ENCODE peak calls at places on chromosomes 6 and 20, in eight cellular contexts. F is tibial nerve, V is pancreas, I is body of pancreas, J is uterus, P is A549, W is HCT116, U is ovary. B is an unnamed sample. For H3K4me1, the result is how much of the 10 kb centered on the place peaks cover.

GRCh38 chr20:37441023-37441422 is 80.0 kb upstream of the NNAT start:
- DNase-seq in V (no peak), F (no peak), I (no peak), J (no peak), P (no peak), U (no peak), W (no peak), B (no peak)

GRCh38 chr6:134323698-134324097 is 5.8 kb upstream of the SGK1 start:
- DNase-seq in J (no peak), I (no peak), F (no peak), W (no peak), V (no peak), P (no peak), U (no peak), B (no peak)

GRCh38 chr20:51678041-51678697 is 90.0 kb downstream of the ATP9A start:
- DNase-seq in J (no peak), V (no peak), W (no peak), P (no peak), F (no peak), I (no peak), U (peak), B (no peak)

GRCh38 chr6:148343383-148343782 is 745 bp downstream of the SASH1 start:
- DNase-seq in P (no peak), I (no peak), U (no peak), V (no peak), F (no peak), W (no peak), J (no peak), B (no peak)

GRCh38 chr6:156776470-156776840 is 723 bp upstream of the ARID1B start:
- DNase-seq in I (no peak), P (peak), F (no peak), J (no peak), W (no peak), U (no peak), V (no peak), B (no peak)

GRCh38 chr20:48284837-48285236 is 499.6 kb upstream of the SULF2 start:
- DNase-seq in I (no peak), P (peak), F (no peak), W (no peak), U (no peak), V (no peak), J (no peak), B (no peak)

GRCh38 chr6:93550551-93551276 is 131.4 kb upstream of the EPHA7 start:
- DNase-seq in F (no peak), I (no peak), P (no peak), U (no peak), W (no peak), V (no peak), J (no peak), B (no peak)

GRCh38 chr6:132648356-132648755 is 10.6 kb downstream of the TAAR1 start:
- DNase-seq in W (no peak), J (no peak), F (no peak), U (no peak), I (no peak), P (peak), V (no peak), B (no peak)

DNA sequence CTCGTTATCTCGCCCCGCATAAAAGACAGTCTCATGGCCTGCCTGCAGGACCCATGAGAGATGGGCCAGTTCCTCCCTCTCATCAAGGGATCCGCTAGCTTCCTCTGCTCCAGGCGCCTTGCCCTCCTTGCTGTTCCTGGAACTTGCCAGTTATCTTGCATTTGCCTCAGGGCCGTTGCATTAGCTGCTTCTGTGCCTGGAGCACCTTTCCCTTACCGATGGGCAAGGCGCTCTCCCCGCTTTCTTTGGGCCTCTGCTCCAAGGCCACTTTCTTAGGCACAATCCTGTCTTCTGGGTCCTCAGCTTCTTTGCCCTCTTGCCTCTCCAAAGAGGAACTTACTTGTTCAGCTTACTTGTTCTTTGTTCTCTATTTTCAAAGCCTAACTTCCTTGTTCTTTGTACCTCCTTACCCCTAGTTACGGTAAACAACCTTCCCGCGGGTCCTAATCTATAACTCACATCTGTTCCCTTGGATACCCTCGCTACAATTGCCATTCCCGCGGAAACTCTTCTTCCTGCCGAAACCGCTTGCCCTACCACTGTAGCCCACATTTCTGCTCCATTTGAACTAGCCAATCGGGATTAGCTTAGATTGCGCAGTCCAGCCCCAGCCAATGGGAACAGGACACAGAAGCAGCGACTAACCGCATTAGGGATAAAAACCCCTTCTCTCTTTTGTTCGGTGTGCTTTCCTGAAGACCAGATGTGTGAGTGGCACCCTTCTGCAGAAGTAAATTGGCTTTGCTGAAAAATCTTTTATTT is 887 bp upstream of the NSFL1C start:
- DNase-seq in V (peak), F (no peak), U (no peak), I (peak), P (no peak), J (no peak), W (no peak), B (no peak)
- H3K4me1 ChIP-seq in V (under half), F (half or more), U (under half), I (half or more), P (under half), J (under half), W (under half), B (under half)

GRCh38 chr6:167448378-167448777 is 123.5 kb downstream of the TTLL2 start:
- DNase-seq in I (no peak), W (no peak), J (no peak), F (no peak), V (no peak), P (no peak), U (no peak), B (no peak)

GRCh38 chr6:167441653-167442644 is 117.1 kb downstream of the TTLL2 start:
- DNase-seq in V (no peak), J (no peak), W (no peak), P (no peak), F (no peak), I (no peak), U (no peak), B (no peak)

GRCh38 chr6:167443098-167443680 is 118.3 kb downstream of the TTLL2 start:
- DNase-seq in W (no peak), V (no peak), U (no peak), I (no peak), J (no peak), F (no peak), P (no peak), B (no peak)

GRCh38 chr6:167445568-167445967 is 120.7 kb downstream of the TTLL2 start:
- DNase-seq in P (no peak), F (no peak), V (no peak), W (no peak), J (no peak), U (no peak), I (no peak), B (no peak)

DNA sequence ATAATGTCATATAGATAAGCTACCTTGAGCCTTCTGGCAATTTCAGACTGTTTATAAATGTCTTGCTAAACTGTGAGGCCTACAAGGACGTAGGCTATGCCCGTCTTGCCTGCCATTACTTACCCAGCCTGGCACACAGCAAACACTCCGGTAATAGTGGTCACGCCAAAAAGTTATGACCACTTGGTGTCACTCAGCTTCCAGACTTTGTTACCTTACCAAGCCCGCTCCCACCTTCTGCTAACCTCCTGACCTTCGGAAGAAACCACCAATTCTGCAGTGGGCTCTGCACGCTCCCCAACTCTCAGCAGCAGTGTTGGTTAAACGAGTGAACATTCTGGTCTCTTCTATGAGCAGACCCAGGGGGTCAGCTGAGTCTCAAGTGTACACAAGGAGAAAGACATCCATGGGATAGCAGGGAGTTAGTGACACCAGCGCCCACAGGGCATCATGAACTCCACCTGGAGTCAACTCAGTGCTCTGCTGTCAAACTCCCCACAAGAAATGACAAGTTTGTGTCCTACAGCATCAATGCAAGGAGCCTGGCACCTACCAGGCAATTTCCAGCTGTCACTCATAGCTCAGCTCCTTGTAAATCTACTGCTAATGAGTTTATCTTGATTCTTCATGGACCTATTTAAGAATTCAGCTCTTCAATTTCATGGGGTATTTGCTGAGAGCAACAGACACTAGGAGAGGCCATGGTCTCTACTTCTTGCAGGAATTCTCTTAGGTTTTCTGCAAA is 119.9 kb downstream of the TTLL2 start:
- DNase-seq in P (no peak), I (no peak), V (no peak), F (no peak), J (no peak), U (no peak), W (no peak), B (no peak)
- H3K27ac ChIP-seq in P (no peak), I (no peak), V (no peak), F (no peak), J (no peak), U (no peak), W (no peak), B (no peak)

GRCh38 chr20:23117738-23118137 is 31.6 kb upstream of the CD93 start:
- DNase-seq in J (no peak), P (no peak), W (no peak), V (no peak), F (no peak), I (no peak), U (no peak), B (no peak)
- H3K4me1 ChIP-seq in J (under half), P (under half), W (under half), V (under half), F (under half), I (under half), U (under half), B (under half)

GRCh38 chr20:38751360-38751976 is 3.2 kb downstream of the ACTR5 start:
- DNase-seq in J (no peak), P (peak), W (peak), F (no peak), U (no peak), V (no peak), I (no peak), B (no peak)

GRCh38 chr20:38745757-38746156 is 2.5 kb upstream of the ACTR5 start:
- DNase-seq in I (no peak), W (peak), J (no peak), V (no peak), P (peak), F (no peak), U (no peak), B (no peak)

GRCh38 chr20:38748863-38749153 is 548 bp downstream of the ACTR5 start:
- DNase-seq in F (no peak), W (peak), U (no peak), I (no peak), J (no peak), V (no peak), P (peak), B (no peak)

GRCh38 chr20:38748097-38748862 is at the start of gene ACTR5:
- DNase-seq in J (peak), F (peak), U (peak), W (peak), I (peak), P (peak), V (peak), B (peak)

GRCh38 chr20:38747495-38748096 is 664 bp upstream of the ACTR5 start:
- DNase-seq in F (no peak), W (no peak), J (no peak), P (no peak), V (peak), I (peak), U (peak), B (no peak)
- H3K27ac ChIP-seq in F (peak), W (peak), J (peak), P (peak), V (peak), I (peak), U (no peak), B (peak)

GRCh38 chr6:35036828-35037095 is 104.4 kb downstream of the TCP11 start:
- DNase-seq in F (no peak), P (no peak), W (no peak), I (no peak), U (no peak), J (no peak), V (no peak), B (no peak)
- H3K4me1 ChIP-seq in F (half or more), P (under half), W (under half), I (under half), U (under half), J (under half), V (under half), B (half or more)